ENCODE peak calls at places on chromosomes 16 and 17, in six cellular contexts. One of them, this sample, is unnamed.

GRCh38 chr17:13362341-13363122 is 239.2 kb downstream of the HS3ST3A1 start:
- DNase-seq in endothelial cell: no peak
- DNase-seq in endodermal cell: peak
- DNase-seq in T-helper 2 cell: no peak
- DNase-seq in IMR-90: peak
- DNase-seq in kidney: no peak
- DNase-seq in this sample: no peak

GRCh38 chr17:66507103-66507923 is 204.9 kb downstream of the PRKCA start:
- DNase-seq in endothelial cell: no peak
- DNase-seq in endodermal cell: no peak
- DNase-seq in T-helper 2 cell: no peak
- DNase-seq in IMR-90: peak
- DNase-seq in kidney: no peak
- DNase-seq in this sample: no peak

GRCh38 chr17:77905266-77905665 is 53.2 kb upstream of the TNRC6C start:
- DNase-seq in endothelial cell: no peak
- DNase-seq in endodermal cell: peak
- DNase-seq in T-helper 2 cell: no peak
- DNase-seq in IMR-90: no peak
- DNase-seq in kidney: no peak
- DNase-seq in this sample: no peak

GRCh38 chr16:5206331-5206990 is 108.9 kb upstream of the EEF2KMT start:
- DNase-seq in endothelial cell: no peak
- DNase-seq in endodermal cell: no peak
- DNase-seq in T-helper 2 cell: no peak
- DNase-seq in IMR-90: no peak
- DNase-seq in kidney: no peak
- DNase-seq in this sample: no peak

GRCh38 chr17:7356072-7356549 is 1.2 kb downstream of the TMEM95 start:
- DNase-seq in endothelial cell: peak
- DNase-seq in endodermal cell: peak
- DNase-seq in T-helper 2 cell: peak
- DNase-seq in IMR-90: peak
- DNase-seq in kidney: peak
- DNase-seq in this sample: peak

GRCh38 chr16:31333686-31334649 is 21.0 kb upstream of the ITGAX start:
- DNase-seq in endothelial cell: no peak
- DNase-seq in endodermal cell: peak
- DNase-seq in T-helper 2 cell: no peak
- DNase-seq in IMR-90: peak
- DNase-seq in kidney: peak
- DNase-seq in this sample: peak

GRCh38 chr16:83701494-83701893 is 106.3 kb upstream of the HSBP1 start:
- DNase-seq in endothelial cell: peak
- DNase-seq in endodermal cell: peak
- DNase-seq in T-helper 2 cell: no peak
- DNase-seq in IMR-90: peak
- DNase-seq in kidney: no peak
- DNase-seq in this sample: no peak

GRCh38 chr16:73058221-73058615 is 10.3 kb upstream of the ZFHX3 start:
- DNase-seq in endothelial cell: no peak
- DNase-seq in endodermal cell: peak
- DNase-seq in T-helper 2 cell: no peak
- DNase-seq in IMR-90: no peak
- DNase-seq in kidney: peak
- DNase-seq in this sample: no peak

GRCh38 chr17:11144358-11145233 is 96.4 kb upstream of the SHISA6 start:
- DNase-seq in endothelial cell: no peak
- DNase-seq in endodermal cell: peak
- DNase-seq in T-helper 2 cell: no peak
- DNase-seq in IMR-90: no peak
- DNase-seq in kidney: no peak
- DNase-seq in this sample: no peak

GRCh38 chr16:64167851-64168770 is 953.8 kb downstream of the CDH11 start:
- DNase-seq in endothelial cell: no peak
- DNase-seq in endodermal cell: no peak
- DNase-seq in T-helper 2 cell: no peak
- DNase-seq in IMR-90: no peak
- DNase-seq in kidney: no peak
- DNase-seq in this sample: no peak

GRCh38 chr16:11319529-11320146 is 25.6 kb upstream of the RMI2 start:
- DNase-seq in endothelial cell: no peak
- DNase-seq in endodermal cell: no peak
- DNase-seq in T-helper 2 cell: no peak
- DNase-seq in IMR-90: no peak
- DNase-seq in kidney: no peak
- DNase-seq in this sample: peak

GRCh38 chr16:4664538-4665418 is 28.6 kb upstream of the NUDT16L1 start:
- DNase-seq in endothelial cell: no peak
- DNase-seq in endodermal cell: no peak
- DNase-seq in T-helper 2 cell: peak
- DNase-seq in IMR-90: no peak
- DNase-seq in kidney: no peak
- DNase-seq in this sample: no peak

GRCh38 chr17:66747561-66748275 is 87.2 kb upstream of the CACNG5 start:
- DNase-seq in endothelial cell: no peak
- DNase-seq in endodermal cell: no peak
- DNase-seq in T-helper 2 cell: no peak
- DNase-seq in IMR-90: peak
- DNase-seq in kidney: no peak
- DNase-seq in this sample: no peak

GRCh38 chr17:27323538-27324212 is 29.8 kb downstream of the WSB1 start:
- DNase-seq in endothelial cell: no peak
- DNase-seq in endodermal cell: peak
- DNase-seq in T-helper 2 cell: no peak
- DNase-seq in IMR-90: peak
- DNase-seq in kidney: peak
- DNase-seq in this sample: no peak